ENCODE peak calls at places on chromosomes 7 and 10, in nine cellular contexts. K is aorta, L is A673, U is RWPE2, S is HCT116, Q is tibial artery, A is neuronal stem cell, I is right cardiac atrium, J is A549. Z is an unnamed sample. For H3K4me1, the result is how much of the 10 kb centered on the place peaks cover.

GRCh38 chr10:24415455-24416169 is 206.7 kb downstream of the KIAA1217 start:
- DNase-seq in A (no peak), L (peak), I (peak), K (peak), U (peak), S (no peak), Q (peak), J (no peak), Z (no peak)

GRCh38 chr7:50803359-50804337 is 21.0 kb upstream of the GRB10 start:
- DNase-seq in K (no peak), A (no peak), Q (no peak), L (no peak), U (no peak), I (no peak), S (no peak), J (peak), Z (no peak)

GRCh38 chr7:96823274-96823673 is 113.6 kb upstream of the SEM1 start:
- DNase-seq in A (no peak), S (no peak), L (peak), U (no peak), J (no peak), Q (no peak), I (no peak), K (no peak), Z (no peak)

GRCh38 chr10:10803273-10803672 is 214.4 kb upstream of the CELF2 start:
- DNase-seq in J (no peak), A (no peak), I (peak), U (no peak), Q (peak), K (no peak), S (no peak), L (no peak), Z (no peak)

GRCh38 chr10:59926086-59926485 is 19.7 kb upstream of the CCDC6 start:
- DNase-seq in J (no peak), L (no peak), K (no peak), Q (no peak), S (no peak), U (no peak), A (no peak), I (no peak), Z (no peak)

GRCh38 chr10:103276941-103277712 is at the start of gene INA:
- DNase-seq in L (peak), K (peak), I (no peak), U (no peak), J (peak), Q (no peak), S (no peak), A (peak), Z (peak)

GRCh38 chr10:45454859-45455258 is 80.8 kb downstream of the ALOX5 start:
- DNase-seq in I (no peak), K (no peak), S (no peak), A (no peak), U (no peak), Q (no peak), L (no peak), J (no peak), Z (no peak)

GRCh38 chr7:138565451-138566114 is 105.5 kb downstream of the TRIM24 start:
- DNase-seq in K (no peak), I (no peak), U (no peak), Q (no peak), A (no peak), L (peak), J (no peak), S (peak), Z (no peak)

GRCh38 chr7:134948246-134948645 is 38.1 kb upstream of the AGBL3 start:
- DNase-seq in U (no peak), Q (no peak), A (no peak), L (peak), S (no peak), I (no peak), J (no peak), K (no peak), Z (no peak)

GRCh38 chr7:148909560-148909959 is 25.5 kb upstream of the EZH2 start:
- DNase-seq in J (no peak), L (no peak), S (no peak), I (no peak), U (no peak), K (no peak), Q (no peak), A (no peak), Z (no peak)

GRCh38 chr10:77909021-77909754 is 17.4 kb downstream of the DLG5 start:
- DNase-seq in S (no peak), Q (no peak), A (no peak), I (no peak), J (no peak), L (no peak), U (no peak), K (no peak), Z (no peak)

GRCh38 chr7:72080349-72080766 is 331.8 kb downstream of the CALN1 start:
- DNase-seq in U (no peak), Q (no peak), L (no peak), A (no peak), K (no peak), J (no peak), S (no peak), I (no peak), Z (no peak)

GRCh38 chr10:97534746-97535367 is 36.1 kb downstream of the UBTD1 start:
- DNase-seq in L (peak), J (peak), A (no peak), S (no peak), I (peak), K (no peak), Q (no peak), U (no peak), Z (no peak)

GRCh38 chr10:75941181-75941580 is 509.8 kb downstream of the LRMDA start:
- DNase-seq in S (no peak), I (no peak), L (no peak), U (no peak), A (no peak), Q (no peak), K (no peak), J (no peak), Z (no peak)

GRCh38 chr7:47506716-47507354 is 75.1 kb downstream of the TNS3 start:
- DNase-seq in A (no peak), U (no peak), Q (peak), S (no peak), J (no peak), L (no peak), K (peak), I (no peak), Z (no peak)

GRCh38 chr7:24835643-24836042 is 78.4 kb upstream of the GSDME start:
- DNase-seq in U (no peak), I (no peak), L (no peak), K (no peak), J (no peak), S (no peak), Q (no peak), A (no peak), Z (no peak)

GRCh38 chr7:135335628-135336139 is 102.0 kb downstream of the STRA8 start:
- DNase-seq in J (peak), A (peak), S (peak), K (no peak), L (peak), Q (no peak), U (peak), I (no peak), Z (peak)

GRCh38 chr7:7641129-7641663 is 644 bp downstream of the UMAD1 start:
- DNase-seq in A (peak), U (no peak), Q (no peak), S (peak), J (peak), L (peak), I (no peak), K (no peak), Z (peak)

GRCh38 chr10:45809829-45810228 is 37.5 kb downstream of the AGAP4 start:
- DNase-seq in U (no peak), S (no peak), L (peak), Q (no peak), A (no peak), I (no peak), K (no peak), J (no peak), Z (no peak)

GRCh38 chr10:13162013-13162364 is 631 bp downstream of the MCM10 start:
- DNase-seq in S (no peak), J (peak), A (peak), L (no peak), U (no peak), I (no peak), Q (no peak), K (no peak), Z (no peak)

GRCh38 chr10:21473135-21473534 is 52.3 kb downstream of the SKIDA1 start:
- DNase-seq in S (no peak), L (no peak), I (no peak), Q (no peak), U (no peak), A (no peak), K (no peak), J (no peak), Z (no peak)

DNA sequence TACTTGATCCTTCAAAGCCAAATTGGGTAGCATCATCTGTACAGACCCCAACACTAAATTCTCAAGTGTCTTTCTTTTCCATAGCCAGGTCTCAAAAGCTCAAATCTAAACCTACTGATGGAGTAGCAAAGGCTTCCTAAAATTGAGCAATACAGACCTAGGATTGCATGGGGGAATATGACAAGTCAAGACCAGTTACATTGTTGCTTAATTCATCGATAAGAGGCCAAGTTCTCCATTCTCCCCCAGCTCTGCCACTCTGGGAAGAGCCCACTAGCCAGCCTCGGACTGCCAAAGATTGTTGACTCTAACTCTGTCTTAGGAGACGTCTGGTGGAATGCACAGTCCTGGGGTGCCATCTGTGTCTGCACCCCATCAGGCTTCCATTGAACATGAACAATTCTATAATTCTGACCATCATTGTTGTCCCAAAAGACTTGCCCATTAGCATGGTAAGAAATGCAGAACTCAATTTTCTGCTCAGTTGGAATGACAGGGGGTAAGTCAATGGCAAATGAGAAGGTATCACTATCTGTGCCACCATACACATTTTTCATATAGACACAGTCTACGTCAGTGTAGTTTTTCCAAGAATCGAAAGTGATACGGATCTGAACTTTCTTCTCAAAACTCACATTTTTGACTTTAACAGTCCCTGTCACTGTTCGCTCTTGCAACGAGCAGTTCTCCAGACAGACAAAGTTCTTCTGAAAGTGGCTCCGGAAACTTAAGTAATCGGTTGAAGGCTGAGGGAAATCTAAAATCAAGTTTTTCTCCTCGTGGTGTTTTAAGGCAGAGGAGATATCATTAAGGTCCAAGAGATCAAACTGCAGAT is 2.9 kb downstream of the PPP1R3C start:
- DNase-seq in U (no peak), J (no peak), I (no peak), Q (no peak), S (no peak), K (no peak), A (no peak), L (no peak), Z (no peak)
- H3K4me3 ChIP-seq in U (no peak), J (peak), I (peak), Q (peak), S (no peak), K (peak), A (no peak), L (no peak), Z (no peak)

GRCh38 chr7:27158436-27159277 is 2.2 kb upstream of the HOXA7 start:
- DNase-seq in Q (peak), J (no peak), U (peak), A (no peak), I (no peak), K (peak), S (no peak), L (no peak), Z (no peak)
- H3K4me1 ChIP-seq in Q (under half), J (under half), U (under half), A (under half), I (under half), K (under half), S (half or more), L (under half), Z (under half)

GRCh38 chr7:18081617-18082016 is 54.0 kb upstream of the PRPS1L1 start:
- DNase-seq in I (no peak), Q (no peak), U (no peak), K (no peak), L (no peak), J (no peak), A (no peak), S (no peak), Z (no peak)

GRCh38 chr7:18087687-18088078 is 60.0 kb upstream of the PRPS1L1 start:
- DNase-seq in A (peak), K (no peak), I (peak), L (no peak), S (no peak), Q (no peak), J (no peak), U (no peak), Z (no peak)

GRCh38 chr7:18082169-18082568 is 54.5 kb upstream of the PRPS1L1 start:
- DNase-seq in I (no peak), J (no peak), S (no peak), Q (no peak), L (no peak), U (no peak), K (no peak), A (no peak), Z (no peak)

GRCh38 chr7:18086165-18087030 is 58.8 kb upstream of the PRPS1L1 start:
- DNase-seq in J (peak), Q (peak), I (peak), L (no peak), K (peak), U (no peak), S (no peak), A (peak), Z (no peak)

DNA sequence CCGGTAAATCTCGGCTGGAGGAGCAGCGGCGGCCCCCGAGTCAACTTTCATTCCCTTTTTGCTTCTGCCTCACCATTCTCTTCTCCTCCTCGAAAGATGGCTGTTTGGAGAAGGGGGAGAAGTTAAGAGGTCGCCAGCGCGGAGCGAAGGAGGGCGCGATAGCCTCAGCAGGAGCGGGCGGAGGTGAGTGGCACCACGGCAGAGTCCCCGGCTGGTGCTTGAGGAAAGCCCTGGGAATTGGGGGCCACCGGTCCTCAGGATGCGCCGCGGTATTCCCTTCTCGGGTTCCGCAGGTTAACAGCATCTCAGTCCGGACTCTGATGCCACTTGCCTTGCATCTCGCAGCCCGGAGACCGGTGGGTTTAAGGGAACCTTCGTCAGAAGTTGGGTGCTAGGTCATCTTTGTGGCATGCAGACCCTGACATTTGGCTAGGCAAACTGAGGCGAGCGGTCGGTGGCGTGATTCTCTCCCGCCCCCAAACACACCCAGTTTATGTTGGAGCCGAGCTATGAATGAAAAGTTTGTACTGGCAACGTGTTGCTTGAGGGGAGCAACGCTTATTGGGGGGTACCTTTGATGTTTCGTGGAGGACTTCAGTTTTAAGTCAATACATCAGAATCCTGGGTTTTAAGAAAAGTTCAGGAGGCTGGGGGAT is 59.5 kb upstream of the PRPS1L1 start:
- DNase-seq in Q (no peak), I (no peak), A (peak), U (no peak), J (peak), L (no peak), S (no peak), K (peak), Z (no peak)
- H3K4me3 ChIP-seq in Q (peak), I (peak), A (peak), U (peak), J (peak), L (peak), S (peak), K (peak), Z (peak)

DNA sequence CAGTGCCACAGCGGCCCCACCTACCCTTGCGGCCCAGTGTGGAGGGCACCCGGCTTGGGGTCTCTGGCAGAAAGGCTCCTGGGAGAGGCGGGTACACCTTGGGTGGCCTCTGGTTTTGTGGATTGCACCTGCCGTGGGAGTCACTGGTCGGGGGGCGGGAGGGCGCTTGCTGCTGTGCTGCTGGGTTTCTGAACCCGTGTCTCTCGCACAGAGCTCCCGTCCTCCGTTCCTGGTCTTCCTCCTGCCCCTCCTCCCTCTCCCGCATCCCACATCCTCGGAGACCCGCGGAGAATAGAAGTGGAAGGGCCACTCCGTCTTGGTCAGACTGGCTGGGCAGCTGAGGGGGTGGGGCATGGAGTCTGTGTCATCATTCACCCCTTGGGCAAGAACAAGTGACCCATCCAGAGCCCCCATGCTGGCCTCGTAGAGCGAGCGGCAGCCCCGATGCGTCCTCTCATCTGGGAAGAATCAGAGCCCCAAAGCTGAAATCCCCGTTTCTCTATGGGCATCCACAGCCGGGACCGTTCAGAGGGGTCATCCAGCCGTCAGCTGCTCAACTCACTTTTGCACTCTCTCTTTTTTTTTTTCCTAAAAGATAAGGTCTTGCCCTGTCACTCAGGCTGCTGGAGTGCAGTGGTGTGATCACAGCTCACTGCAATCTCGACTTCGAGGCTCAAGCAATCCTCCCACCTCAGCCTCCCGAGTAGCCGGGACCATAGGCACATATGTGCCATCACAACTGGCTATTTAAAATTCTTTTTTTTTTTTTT is 4.0 kb downstream of the MAFK start:
- DNase-seq in J (no peak), A (no peak), K (peak), I (peak), S (no peak), L (no peak), U (no peak), Q (peak), Z (no peak)
- H3K4me1 ChIP-seq in J (half or more), A (half or more), K (under half), I (under half), S (half or more), L (under half), U (under half), Q (under half), Z (half or more)

GRCh38 chr7:13067036-13067435 is 379.6 kb downstream of the ARL4A start:
- DNase-seq in Q (no peak), U (no peak), S (no peak), L (no peak), J (no peak), I (no peak), A (no peak), K (no peak), Z (no peak)
- H3K4me3 ChIP-seq in Q (no peak), U (no peak), S (no peak), L (no peak), J (no peak), I (no peak), A (no peak), K (no peak), Z (no peak)

DNA sequence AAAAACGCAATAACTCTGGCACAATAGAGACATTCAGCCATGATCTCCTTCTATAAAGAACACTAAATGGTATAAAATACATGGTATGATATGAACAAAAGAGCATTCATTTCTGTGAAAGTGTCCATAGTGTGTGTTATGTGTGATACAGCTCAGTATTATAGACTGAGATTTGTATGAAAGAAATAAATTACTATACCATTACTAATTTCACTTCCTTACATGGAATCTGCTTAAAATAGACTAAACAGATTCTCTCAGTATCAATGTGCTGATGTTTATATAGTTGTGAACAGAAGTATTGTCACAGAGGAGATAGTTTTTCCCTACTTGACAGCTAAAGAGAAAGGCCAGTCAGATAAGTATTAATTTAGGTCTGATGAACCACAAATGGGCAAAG is 10.8 kb downstream of the SEMA3A start:
- DNase-seq in A (no peak), U (no peak), I (no peak), J (no peak), L (no peak), K (no peak), Q (no peak), S (no peak), Z (no peak)
- H3K4me1 ChIP-seq in A (under half), U (under half), I (under half), J (under half), L (under half), K (under half), Q (under half), S (under half), Z (under half)

GRCh38 chr10:89351402-89352038 is 23.7 kb downstream of the IFIT3 start:
- DNase-seq in K (no peak), U (no peak), S (no peak), L (no peak), A (no peak), J (no peak), I (no peak), Q (no peak), Z (no peak)
- H3K4me3 ChIP-seq in K (no peak), U (no peak), S (peak), L (no peak), A (no peak), J (peak), I (no peak), Q (peak), Z (no peak)

Z was measured in NT2/D1.